ENCODE peak calls at places on chromosomes 6 and 20, in eight cellular contexts. T is OCI-LY7; R is psoas muscle; Y is neural progenitor cell; L is stomach; D is ovary; M is CD4-positive, CD25-positive, alpha-beta regulatory T cell; W is body of pancreas. G is an unnamed sample.

GRCh38 chr6:138377844-138378243 is at the start of gene SMIM28:
- DNase-seq in W (no peak), Y (no peak), D (no peak), T (no peak), M (no peak), R (no peak), L (no peak), G (no peak)

GRCh38 chr20:40651121-40651520 is 37.9 kb downstream of the MAFB start:
- DNase-seq in M (no peak), Y (no peak), W (no peak), L (no peak), R (no peak), D (no peak), T (no peak), G (no peak)

GRCh38 chr6:19325335-19325789 is 511.8 kb upstream of the ID4 start:
- DNase-seq in R (no peak), Y (no peak), W (no peak), D (no peak), M (no peak), L (no peak), T (no peak), G (no peak)

GRCh38 chr6:4433199-4433598 is 297.8 kb upstream of the ECI2 start:
- DNase-seq in T (no peak), M (no peak), L (no peak), D (no peak), W (no peak), R (no peak), Y (no peak), G (no peak)

GRCh38 chr6:70369332-70369950 is 43.9 kb upstream of the FAM135A start:
- DNase-seq in W (peak; percentile 74), L (peak; percentile 76), D (peak; percentile 48), Y (peak; percentile 73), T (peak; percentile 58), R (peak; percentile 78), M (peak; percentile 51), G (peak; percentile 55)

GRCh38 chr20:17666491-17666890 is 15.6 kb downstream of the RRBP1 start:
- DNase-seq in R (no peak), Y (no peak), D (no peak), L (no peak), W (no peak), M (no peak), T (no peak), G (no peak)

GRCh38 chr20:59735917-59736316 is 131.6 kb downstream of the PHACTR3 start:
- DNase-seq in Y (no peak), M (no peak), W (no peak), L (no peak), T (no peak), R (no peak), D (no peak), G (no peak)

GRCh38 chr6:38155576-38156204 is 336.2 kb downstream of the ZFAND3 start:
- DNase-seq in M (no peak), R (no peak), L (no peak), Y (no peak), D (no peak), W (no peak), T (no peak), G (no peak)

GRCh38 chr6:1322725-1323219 is 10.9 kb downstream of the FOXQ1 start:
- DNase-seq in W (no peak), R (no peak), Y (no peak), M (no peak), T (no peak), L (no peak), D (no peak), G (peak; percentile 73)

GRCh38 chr20:63968928-63969760 is 586 bp downstream of the ZNF512B start:
- DNase-seq in W (peak; percentile 42), D (peak; percentile 71), Y (peak; percentile 56), M (peak; percentile 37), R (peak; percentile 64), L (peak; percentile 27), T (no peak), G (no peak)

GRCh38 chr6:161168281-161168891 is 105.5 kb downstream of the AGPAT4 start:
- DNase-seq in L (no peak), W (no peak), M (no peak), R (no peak), Y (peak; percentile 75), D (no peak), T (no peak), G (peak; percentile 83)

GRCh38 chr6:100455230-100456124 is 9.2 kb downstream of the SIM1 start:
- DNase-seq in Y (peak; percentile 71), L (no peak), M (no peak), T (no peak), R (peak; percentile 64), W (peak; percentile 61), D (no peak), G (no peak)

GRCh38 chr20:50346372-50347347 is 156.0 kb downstream of the CEBPB start:
- DNase-seq in M (no peak), T (no peak), L (peak; percentile 84), W (peak; percentile 62), R (peak; percentile 94), D (peak; percentile 77), Y (no peak), G (peak; percentile 85)

GRCh38 chr6:57134954-57135353 is 37.2 kb upstream of the BAG2 start:
- DNase-seq in D (no peak), Y (no peak), T (no peak), L (no peak), R (no peak), M (no peak), W (no peak), G (no peak)

GRCh38 chr6:151400473-151400872 is 9.1 kb upstream of the ZBTB2 start:
- DNase-seq in T (no peak), M (no peak), D (no peak), W (no peak), R (no peak), L (no peak), Y (no peak), G (no peak)

GRCh38 chr6:46648869-46649488 is 3.6 kb downstream of the CYP39A1 start:
- DNase-seq in R (no peak), L (no peak), W (no peak), D (no peak), T (peak; percentile 76), M (no peak), Y (no peak), G (no peak)

GRCh38 chr20:10636326-10636818 is 37.4 kb downstream of the JAG1 start:
- DNase-seq in W (no peak), L (no peak), R (no peak), T (no peak), M (no peak), Y (no peak), D (no peak), G (no peak)

GRCh38 chr6:71608646-71609045 is 277.7 kb upstream of the RIMS1 start:
- DNase-seq in M (no peak), D (no peak), W (no peak), L (no peak), T (no peak), R (no peak), Y (no peak), G (no peak)

GRCh38 chr6:144415835-144416237 is 130.7 kb downstream of the UTRN start:
- DNase-seq in D (no peak), M (no peak), R (no peak), L (no peak), T (no peak), Y (no peak), W (no peak), G (no peak)

GRCh38 chr6:28880894-28881780 is 42.6 kb downstream of the TRIM27 start:
- DNase-seq in Y (peak; percentile 78), R (peak; percentile 60), T (peak; percentile 72), D (peak; percentile 87), W (peak; percentile 64), M (peak; percentile 49), L (peak; percentile 61), G (peak; percentile 79)

GRCh38 chr6:89313006-89313405 is 2.1 kb downstream of the GABRR2 start:
- DNase-seq in L (no peak), T (no peak), R (no peak), D (no peak), Y (no peak), M (no peak), W (no peak), G (no peak)

GRCh38 chr20:53671370-53671769 is 77.7 kb upstream of the ZNF217 start:
- DNase-seq in T (no peak), L (no peak), W (no peak), D (no peak), Y (no peak), R (no peak), M (no peak), G (no peak)

GRCh38 chr6:154705471-154706113 is 27.6 kb upstream of the SCAF8 start:
- DNase-seq in T (peak; percentile 13), W (peak; percentile 12), L (no peak), D (no peak), M (no peak), R (no peak), Y (peak; percentile 10), G (no peak)

GRCh38 chr20:1001116-1001515 is 995 bp downstream of the RSPO4 start:
- DNase-seq in Y (no peak), L (no peak), M (no peak), D (no peak), T (no peak), R (no peak), W (no peak), G (no peak)
- H3K27ac ChIP-seq in Y (no peak overlapping the region), L (no peak overlapping the region), M (no peak overlapping the region), D (no peak overlapping the region), T (no peak overlapping the region), R (no peak overlapping the region), W (no peak overlapping the region), G (no peak overlapping the region)

GRCh38 chr6:111798281-111798725 is 74.9 kb downstream of the FYN start:
- DNase-seq in R (no peak), T (no peak), L (no peak), M (no peak), Y (no peak), D (no peak), W (no peak), G (no peak)
- H3K27ac ChIP-seq in R (no peak overlapping the region), T (no peak overlapping the region), L (no peak overlapping the region), M (no peak overlapping the region), Y (no peak overlapping the region), D (no peak overlapping the region), W (no peak overlapping the region), G (no peak overlapping the region)

GRCh38 chr6:11773013-11773412 is 5.6 kb downstream of the ADTRP start:
- DNase-seq in R (no peak), T (no peak), W (no peak), M (no peak), L (no peak), D (no peak), Y (no peak), G (no peak)
- H3K27ac ChIP-seq in R (no peak overlapping the region), T (no peak overlapping the region), W (no peak overlapping the region), M (no peak overlapping the region), L (no peak overlapping the region), D (no peak overlapping the region), Y (no peak overlapping the region), G (peak overlapping the region; percentile 88)

DNA sequence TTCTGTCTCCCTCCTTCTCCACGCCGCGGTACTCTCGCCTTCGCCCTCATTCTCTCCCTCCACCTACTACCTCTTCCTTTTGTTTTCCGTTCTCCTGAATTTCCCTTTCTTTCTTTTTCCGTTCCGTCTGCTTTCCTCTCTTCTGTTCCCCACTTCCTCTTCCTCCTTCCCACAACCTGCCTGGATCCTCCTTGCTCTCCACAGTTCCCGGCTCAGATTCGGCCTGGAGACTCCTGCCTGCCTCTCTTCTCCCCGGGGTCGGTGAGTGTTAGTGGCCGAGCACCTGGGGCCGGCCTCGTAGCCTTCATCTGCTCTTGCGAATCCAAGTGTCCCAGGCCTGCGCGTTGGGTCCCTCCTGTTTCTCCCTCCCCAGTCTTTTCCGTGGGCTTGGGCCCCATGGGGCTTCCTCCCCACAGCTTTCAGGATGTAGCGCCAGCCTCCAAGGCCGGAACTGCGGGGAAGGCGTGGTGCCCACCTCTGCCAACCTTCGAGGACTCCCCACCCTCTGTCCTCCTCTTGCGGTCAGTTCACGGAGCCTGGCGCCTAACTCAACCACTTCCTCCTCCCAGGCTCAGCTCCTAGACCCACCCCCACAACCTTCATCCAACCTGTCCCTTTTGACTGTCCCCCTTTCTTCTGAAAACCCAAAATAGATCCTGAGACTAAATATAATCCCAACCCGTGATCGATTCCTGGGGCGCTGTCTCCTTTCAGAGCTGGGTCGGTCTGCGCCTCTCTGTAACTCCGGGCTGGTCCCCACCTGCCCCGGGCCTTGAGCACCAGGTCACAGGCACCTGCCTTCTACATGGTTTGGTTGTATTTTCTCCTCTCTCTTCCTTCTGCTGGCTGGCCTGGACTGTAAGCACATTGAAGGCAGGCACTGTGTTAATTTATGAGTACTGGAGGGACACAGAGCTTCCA is 6.8 kb downstream of the NRN1 start:
- DNase-seq in L (no peak), R (no peak), D (no peak), M (no peak), Y (peak; percentile 51), T (no peak), W (no peak), G (no peak)
- H3K27ac ChIP-seq in L (no peak overlapping the region), R (peak overlapping the region; percentile 36), D (no peak overlapping the region), M (no peak overlapping the region), Y (no peak overlapping the region), T (no peak overlapping the region), W (no peak overlapping the region), G (no peak overlapping the region)